ENCODE peak calls at places on chromosome 13, in five cellular contexts. One of them, this sample, is unnamed.

GRCh38 chr13:37453246-37453645 is 145.3 kb downstream of the POSTN start:
- DNase-seq in brain microvascular endothelial cell: no peak
- DNase-seq in stomach: no peak
- DNase-seq in OCI-LY7: no peak
- DNase-seq in sigmoid colon: no peak
- DNase-seq in this sample: no peak

GRCh38 chr13:77337159-77337558 is 10.3 kb upstream of the MYCBP2 start:
- DNase-seq in brain microvascular endothelial cell: no peak
- DNase-seq in stomach: no peak
- DNase-seq in OCI-LY7: peak; percentile 22
- DNase-seq in sigmoid colon: no peak
- DNase-seq in this sample: no peak

GRCh38 chr13:109914111-109914510 is 127.7 kb upstream of the IRS2 start:
- DNase-seq in brain microvascular endothelial cell: no peak
- DNase-seq in stomach: no peak
- DNase-seq in OCI-LY7: no peak
- DNase-seq in sigmoid colon: no peak
- DNase-seq in this sample: no peak

GRCh38 chr13:68264692-68265091 is 1034.6 kb upstream of the PCDH9 start:
- DNase-seq in brain microvascular endothelial cell: no peak
- DNase-seq in stomach: no peak
- DNase-seq in OCI-LY7: no peak
- DNase-seq in sigmoid colon: no peak
- DNase-seq in this sample: no peak

GRCh38 chr13:73142091-73142490 is 83.3 kb downstream of the KLF5 start:
- DNase-seq in brain microvascular endothelial cell: no peak
- DNase-seq in stomach: peak; percentile 43
- DNase-seq in OCI-LY7: no peak
- DNase-seq in sigmoid colon: no peak
- DNase-seq in this sample: no peak

GRCh38 chr13:96527497-96527896 is 437.6 kb downstream of the HS6ST3 start:
- DNase-seq in brain microvascular endothelial cell: no peak
- DNase-seq in stomach: no peak
- DNase-seq in OCI-LY7: no peak
- DNase-seq in sigmoid colon: no peak
- DNase-seq in this sample: no peak

GRCh38 chr13:66574606-66575005 is 655.5 kb downstream of the PCDH9 start:
- DNase-seq in brain microvascular endothelial cell: peak; percentile 87
- DNase-seq in stomach: no peak
- DNase-seq in OCI-LY7: no peak
- DNase-seq in sigmoid colon: no peak
- DNase-seq in this sample: no peak

GRCh38 chr13:107211073-107211472 is 643.1 kb upstream of the ARGLU1 start:
- DNase-seq in brain microvascular endothelial cell: peak; percentile 93
- DNase-seq in stomach: peak; percentile 80
- DNase-seq in OCI-LY7: peak; percentile 42
- DNase-seq in sigmoid colon: peak; percentile 74
- DNase-seq in this sample: peak; percentile 72

GRCh38 chr13:89695343-89696257 is 1651.9 kb upstream of the MIR17HG start:
- DNase-seq in brain microvascular endothelial cell: peak; percentile 5
- DNase-seq in stomach: peak; percentile 39
- DNase-seq in OCI-LY7: peak; percentile 39
- DNase-seq in sigmoid colon: no peak
- DNase-seq in this sample: no peak

GRCh38 chr13:74930402-74931165 is 551.4 kb downstream of the TBC1D4 start:
- DNase-seq in brain microvascular endothelial cell: peak; percentile 51
- DNase-seq in stomach: no peak
- DNase-seq in OCI-LY7: no peak
- DNase-seq in sigmoid colon: no peak
- DNase-seq in this sample: no peak

GRCh38 chr13:98253526-98253925 is 76.5 kb upstream of the RNF113B start:
- DNase-seq in brain microvascular endothelial cell: no peak
- DNase-seq in stomach: no peak
- DNase-seq in OCI-LY7: no peak
- DNase-seq in sigmoid colon: no peak
- DNase-seq in this sample: no peak

GRCh38 chr13:72853000-72853399 is 71.1 kb downstream of the PIBF1 start:
- DNase-seq in brain microvascular endothelial cell: no peak
- DNase-seq in stomach: no peak
- DNase-seq in OCI-LY7: no peak
- DNase-seq in sigmoid colon: no peak
- DNase-seq in this sample: no peak

GRCh38 chr13:21075303-21076264 is 14.2 kb upstream of the LATS2 start:
- DNase-seq in brain microvascular endothelial cell: no peak
- DNase-seq in stomach: peak; percentile 34
- DNase-seq in OCI-LY7: no peak
- DNase-seq in sigmoid colon: peak; percentile 73
- DNase-seq in this sample: peak; percentile 72

GRCh38 chr13:93862259-93862658 is 617.2 kb downstream of the DCT start:
- DNase-seq in brain microvascular endothelial cell: peak; percentile 43
- DNase-seq in stomach: no peak
- DNase-seq in OCI-LY7: no peak
- DNase-seq in sigmoid colon: no peak
- DNase-seq in this sample: no peak

GRCh38 chr13:53784331-53784730 is 755.7 kb downstream of the OLFM4 start:
- DNase-seq in brain microvascular endothelial cell: no peak
- DNase-seq in stomach: no peak
- DNase-seq in OCI-LY7: no peak
- DNase-seq in sigmoid colon: no peak
- DNase-seq in this sample: no peak

GRCh38 chr13:53782400-53783030 is 753.9 kb downstream of the OLFM4 start:
- DNase-seq in brain microvascular endothelial cell: peak; percentile 15
- DNase-seq in stomach: peak; percentile 32
- DNase-seq in OCI-LY7: peak; percentile 50
- DNase-seq in sigmoid colon: no peak
- DNase-seq in this sample: no peak

GRCh38 chr13:93262729-93263128 is 36.1 kb downstream of the GPC6 start:
- DNase-seq in brain microvascular endothelial cell: peak; percentile 27
- DNase-seq in stomach: no peak
- DNase-seq in OCI-LY7: no peak
- DNase-seq in sigmoid colon: no peak
- DNase-seq in this sample: no peak

GRCh38 chr13:43019811-43020210 is 3.6 kb upstream of the DNAJC15 start:
- DNase-seq in brain microvascular endothelial cell: no peak
- DNase-seq in stomach: no peak
- DNase-seq in OCI-LY7: no peak
- DNase-seq in sigmoid colon: no peak
- DNase-seq in this sample: no peak

GRCh38 chr13:106534844-106535551 is 464 bp downstream of the EFNB2 start:
- DNase-seq in brain microvascular endothelial cell: no peak
- DNase-seq in stomach: peak; percentile 35
- DNase-seq in OCI-LY7: peak; percentile 4
- DNase-seq in sigmoid colon: peak; percentile 68
- DNase-seq in this sample: peak; percentile 76

GRCh38 chr13:111914241-111915103 is 152.5 kb upstream of the SOX1 start:
- DNase-seq in brain microvascular endothelial cell: no peak
- DNase-seq in stomach: no peak
- DNase-seq in OCI-LY7: no peak
- DNase-seq in sigmoid colon: peak; percentile 41
- DNase-seq in this sample: no peak

GRCh38 chr13:59776924-59777690 is 386.6 kb downstream of the DIAPH3 start:
- DNase-seq in brain microvascular endothelial cell: peak; percentile 78
- DNase-seq in stomach: no peak
- DNase-seq in OCI-LY7: no peak
- DNase-seq in sigmoid colon: no peak
- DNase-seq in this sample: no peak

GRCh38 chr13:48066310-48066989 is 28.5 kb downstream of the MED4 start:
- DNase-seq in brain microvascular endothelial cell: no peak
- DNase-seq in stomach: no peak
- DNase-seq in OCI-LY7: no peak
- DNase-seq in sigmoid colon: no peak
- DNase-seq in this sample: no peak

GRCh38 chr13:58302349-58302748 is 670.8 kb downstream of the PCDH17 start:
- DNase-seq in brain microvascular endothelial cell: no peak
- DNase-seq in stomach: peak; percentile 63
- DNase-seq in OCI-LY7: no peak
- DNase-seq in sigmoid colon: no peak
- DNase-seq in this sample: no peak

GRCh38 chr13:33281951-33282595 is 3.5 kb downstream of the STARD13 start:
- DNase-seq in brain microvascular endothelial cell: peak; percentile 58
- DNase-seq in stomach: no peak
- DNase-seq in OCI-LY7: no peak
- DNase-seq in sigmoid colon: no peak
- DNase-seq in this sample: no peak

GRCh38 chr13:93951153-93951552 is 528.3 kb downstream of the DCT start:
- DNase-seq in brain microvascular endothelial cell: no peak
- DNase-seq in stomach: no peak
- DNase-seq in OCI-LY7: no peak
- DNase-seq in sigmoid colon: no peak
- DNase-seq in this sample: no peak

GRCh38 chr13:90070837-90071525 is 1276.5 kb upstream of the MIR17HG start:
- DNase-seq in brain microvascular endothelial cell: no peak
- DNase-seq in stomach: no peak
- DNase-seq in OCI-LY7: no peak
- DNase-seq in sigmoid colon: no peak
- DNase-seq in this sample: no peak

GRCh38 chr13:50299546-50300249 is 284.5 kb downstream of the KCNRG start:
- DNase-seq in brain microvascular endothelial cell: peak; percentile 29
- DNase-seq in stomach: no peak
- DNase-seq in OCI-LY7: no peak
- DNase-seq in sigmoid colon: no peak
- DNase-seq in this sample: no peak

GRCh38 chr13:37870895-37871550 is 1.5 kb upstream of the TRPC4 start:
- DNase-seq in brain microvascular endothelial cell: peak; percentile 61
- DNase-seq in stomach: no peak
- DNase-seq in OCI-LY7: no peak
- DNase-seq in sigmoid colon: no peak
- DNase-seq in this sample: no peak

GRCh38 chr13:24187185-24187584 is 26.7 kb downstream of the SPATA13 start:
- DNase-seq in brain microvascular endothelial cell: peak; percentile 40
- DNase-seq in stomach: no peak
- DNase-seq in OCI-LY7: no peak
- DNase-seq in sigmoid colon: no peak
- DNase-seq in this sample: no peak

GRCh38 chr13:40774672-40775071 is 3.7 kb upstream of the MRPS31 start:
- DNase-seq in brain microvascular endothelial cell: no peak
- DNase-seq in stomach: no peak
- DNase-seq in OCI-LY7: no peak
- DNase-seq in sigmoid colon: no peak
- DNase-seq in this sample: no peak

GRCh38 chr13:106010836-106011235 is 524.6 kb downstream of the EFNB2 start:
- DNase-seq in brain microvascular endothelial cell: no peak
- DNase-seq in stomach: no peak
- DNase-seq in OCI-LY7: no peak
- DNase-seq in sigmoid colon: no peak
- DNase-seq in this sample: no peak

GRCh38 chr13:42740753-42741152 is 40.6 kb upstream of the FAM216B start:
- DNase-seq in brain microvascular endothelial cell: peak; percentile 31
- DNase-seq in stomach: peak; percentile 73
- DNase-seq in OCI-LY7: no peak
- DNase-seq in sigmoid colon: no peak
- DNase-seq in this sample: peak; percentile 68

GRCh38 chr13:83622422-83622784 is 259.9 kb downstream of the SLITRK1 start:
- DNase-seq in brain microvascular endothelial cell: peak; percentile 76
- DNase-seq in stomach: no peak
- DNase-seq in OCI-LY7: no peak
- DNase-seq in sigmoid colon: no peak
- DNase-seq in this sample: no peak

GRCh38 chr13:23558675-23559536 is 11.3 kb upstream of the TNFRSF19 start:
- DNase-seq in brain microvascular endothelial cell: peak; percentile 83
- DNase-seq in stomach: peak; percentile 38
- DNase-seq in OCI-LY7: no peak
- DNase-seq in sigmoid colon: peak; percentile 83
- DNase-seq in this sample: peak; percentile 74

GRCh38 chr13:32246468-32246867 is 68.7 kb downstream of the ZAR1L start:
- DNase-seq in brain microvascular endothelial cell: peak; percentile 71
- DNase-seq in stomach: peak; percentile 68
- DNase-seq in OCI-LY7: peak; percentile 59
- DNase-seq in sigmoid colon: peak; percentile 70
- DNase-seq in this sample: no peak

GRCh38 chr13:45518525-45519235 is 53.9 kb downstream of the COG3 start:
- DNase-seq in brain microvascular endothelial cell: peak; percentile 17
- DNase-seq in stomach: no peak
- DNase-seq in OCI-LY7: no peak
- DNase-seq in sigmoid colon: no peak
- DNase-seq in this sample: no peak
- H3K36me3 ChIP-seq in brain microvascular endothelial cell: peaks cover 51% of the 10 kb centered on the region
- H3K36me3 ChIP-seq in stomach: peaks cover 87% of the 10 kb centered on the region
- H3K36me3 ChIP-seq in OCI-LY7: peaks cover 63% of the 10 kb centered on the region
- H3K36me3 ChIP-seq in sigmoid colon: peaks cover 48% of the 10 kb centered on the region
- H3K36me3 ChIP-seq in this sample: peaks cover 90% of the 10 kb centered on the region

GRCh38 chr13:30796132-30796832 is 60.9 kb downstream of the ALOX5AP start:
- DNase-seq in brain microvascular endothelial cell: peak; percentile 43
- DNase-seq in stomach: no peak
- DNase-seq in OCI-LY7: peak; percentile 14
- DNase-seq in sigmoid colon: peak; percentile 62
- DNase-seq in this sample: no peak
- TF ChIP-seq CTCF in brain microvascular endothelial cell: no peak
- TF ChIP-seq CTCF in stomach: no peak
- TF ChIP-seq CTCF in OCI-LY7: peak; percentile 27
- TF ChIP-seq CTCF in sigmoid colon: no peak
- TF ChIP-seq CTCF in this sample: peak; percentile 6

DNA sequence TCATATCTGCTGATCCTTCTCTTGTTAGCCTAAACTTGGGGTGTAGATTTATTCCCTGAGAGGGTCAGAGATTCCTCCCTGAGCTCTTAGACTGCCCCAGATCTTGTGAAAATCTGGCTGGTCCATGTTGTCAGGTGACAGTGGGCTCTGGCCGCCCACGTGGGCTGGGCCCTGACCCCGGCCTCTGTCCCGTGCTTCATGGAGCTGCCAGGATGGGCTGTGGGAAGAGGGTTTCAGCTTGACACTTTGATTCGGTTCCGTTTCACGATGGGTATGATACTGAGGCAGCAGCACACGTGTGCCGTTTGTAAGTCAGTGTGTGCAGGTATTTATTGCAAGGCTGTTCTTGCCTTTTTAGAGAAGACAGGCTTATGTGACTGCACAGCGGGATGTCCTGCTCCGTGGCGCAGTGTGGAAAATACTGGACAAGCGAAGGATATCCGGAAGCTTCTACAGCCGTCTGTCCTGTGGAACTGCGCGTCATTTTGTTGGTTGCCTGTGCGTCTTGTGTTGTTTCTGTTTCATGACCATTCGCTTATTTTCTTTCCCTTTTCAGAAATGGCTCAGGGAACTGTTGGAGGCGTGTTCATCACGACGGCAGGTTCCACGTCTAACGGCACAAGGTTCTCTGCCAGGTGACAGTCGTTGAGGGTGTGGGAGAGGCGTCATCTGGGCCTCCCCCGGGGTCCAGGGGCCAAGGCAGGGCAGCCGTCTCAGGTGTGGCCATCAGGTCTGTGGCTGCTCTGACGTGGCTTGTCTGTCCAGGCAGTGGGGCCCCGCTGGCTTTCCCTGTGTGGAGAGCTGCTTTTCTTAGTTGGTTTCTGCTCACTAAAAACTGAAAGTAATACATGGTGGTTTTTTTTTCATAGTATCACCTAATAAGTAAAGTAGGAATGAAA is 20.5 kb downstream of the ATP4B start:
- DNase-seq in brain microvascular endothelial cell: no peak
- DNase-seq in stomach: no peak
- DNase-seq in OCI-LY7: no peak
- DNase-seq in sigmoid colon: peak; percentile 36
- DNase-seq in this sample: peak; percentile 46
- H3K36me3 ChIP-seq in brain microvascular endothelial cell: peaks cover 62% of the 10 kb centered on the region
- H3K36me3 ChIP-seq in stomach: peaks cover 95% of the 10 kb centered on the region
- H3K36me3 ChIP-seq in OCI-LY7: peaks cover 79% of the 10 kb centered on the region
- H3K36me3 ChIP-seq in sigmoid colon: peaks cover 31% of the 10 kb centered on the region
- H3K36me3 ChIP-seq in this sample: peaks cover 64% of the 10 kb centered on the region

GRCh38 chr13:86737334-86737932 is 933.7 kb upstream of the SLITRK5 start:
- DNase-seq in brain microvascular endothelial cell: no peak
- DNase-seq in stomach: no peak
- DNase-seq in OCI-LY7: no peak
- DNase-seq in sigmoid colon: no peak
- DNase-seq in this sample: no peak

GRCh38 chr13:86741762-86742285 is 929.3 kb upstream of the SLITRK5 start:
- DNase-seq in brain microvascular endothelial cell: no peak
- DNase-seq in stomach: no peak
- DNase-seq in OCI-LY7: no peak
- DNase-seq in sigmoid colon: no peak
- DNase-seq in this sample: no peak
- TF ChIP-seq CTCF in brain microvascular endothelial cell: peak; percentile 15
- TF ChIP-seq CTCF in stomach: no peak
- TF ChIP-seq CTCF in OCI-LY7: peak; percentile 46
- TF ChIP-seq CTCF in sigmoid colon: no peak
- TF ChIP-seq CTCF in this sample: no peak